ENCODE peak calls at places on chromosomes 4 and X, in seven cellular contexts. I, Z, C, B, K, P and Y are unnamed samples.

GRCh38 chr4:76430519-76431388 is 4.3 kb upstream of the SHROOM3 start:
- DNase-seq in I (no peak), Z (no peak), C (peak; percentile 77), B (no peak), K (no peak), P (no peak), Y (peak; percentile 54)

GRCh38 chr4:146957252-146957651 is 11.6 kb upstream of the TTC29 start:
- DNase-seq in I (no peak), Z (no peak), C (no peak), B (no peak), K (no peak), P (no peak), Y (peak; percentile 28)

GRCh38 chrX:28659269-28659668 is 72.0 kb downstream of the IL1RAPL1 start:
- DNase-seq in I (no peak), Z (no peak), C (no peak), B (peak; percentile 11), K (no peak), P (no peak), Y (no peak)

GRCh38 chrX:131728295-131729145 is 184.6 kb downstream of the OR13H1 start:
- DNase-seq in I (no peak), Z (peak; percentile 92), C (no peak), B (no peak), K (no peak), P (no peak), Y (no peak)

GRCh38 chrX:102658551-102658950 is 7.3 kb downstream of the GPRASP1 start:
- DNase-seq in I (no peak), Z (no peak), C (peak; percentile 8), B (no peak), K (no peak), P (no peak), Y (no peak)

GRCh38 chr4:147787204-147787603 is 55.3 kb downstream of the ARHGAP10 start:
- DNase-seq in I (no peak), Z (no peak), C (no peak), B (no peak), K (no peak), P (no peak), Y (no peak)

GRCh38 chr4:117786566-117786965 is 247.7 kb upstream of the NDST3 start:
- DNase-seq in I (no peak), Z (no peak), C (no peak), B (no peak), K (no peak), P (no peak), Y (no peak)

GRCh38 chr4:122796801-122797404 is 29.7 kb upstream of the FGF2 start:
- DNase-seq in I (no peak), Z (no peak), C (no peak), B (no peak), K (no peak), P (no peak), Y (no peak)

GRCh38 chr4:120056249-120056648 is 10.4 kb downstream of the MAD2L1 start:
- DNase-seq in I (no peak), Z (no peak), C (peak; percentile 75), B (no peak), K (no peak), P (no peak), Y (no peak)

GRCh38 chrX:15127010-15127409 is 142.9 kb downstream of the ASB9 start:
- DNase-seq in I (no peak), Z (no peak), C (no peak), B (no peak), K (no peak), P (no peak), Y (no peak)

GRCh38 chrX:45322382-45322781 is 121.7 kb upstream of the DIPK2B start:
- DNase-seq in I (no peak), Z (no peak), C (peak; percentile 87), B (peak; percentile 38), K (no peak), P (peak; percentile 42), Y (peak; percentile 45)

GRCh38 chrX:132489256-132490085 is 633 bp upstream of the MBNL3 start:
- DNase-seq in I (peak; percentile 31), Z (no peak), C (peak; percentile 62), B (peak; percentile 75), K (peak; percentile 47), P (peak; percentile 62), Y (no peak)

GRCh38 chrX:39855748-39856129 is 242.0 kb downstream of the BCOR start:
- DNase-seq in I (peak; percentile 56), Z (no peak), C (peak; percentile 15), B (no peak), K (no peak), P (no peak), Y (peak; percentile 60)

GRCh38 chrX:25083661-25084060 is 67.9 kb upstream of the ARX start:
- DNase-seq in I (no peak), Z (no peak), C (no peak), B (no peak), K (no peak), P (no peak), Y (no peak)

GRCh38 chr4:6383019-6383404 is 89.4 kb downstream of the PPP2R2C start:
- DNase-seq in I (no peak), Z (no peak), C (no peak), B (no peak), K (no peak), P (no peak), Y (no peak)

GRCh38 chrX:110208092-110208491 is 109.8 kb downstream of the AMMECR1 start:
- DNase-seq in I (no peak), Z (no peak), C (no peak), B (no peak), K (no peak), P (no peak), Y (no peak)

GRCh38 chr4:53477038-53477565 is 99.7 kb downstream of the FIP1L1 start:
- DNase-seq in I (no peak), Z (no peak), C (no peak), B (no peak), K (no peak), P (no peak), Y (no peak)
- H3K27ac ChIP-seq in I (no peak overlapping the region), Z (peak overlapping the region; percentile 68), C (peak overlapping the region; percentile 95), B (no peak overlapping the region), K (no peak overlapping the region), P (no peak overlapping the region), Y (peak overlapping the region; percentile 70)

GRCh38 chrX:100408643-100409315 is 1.3 kb downstream of the PCDH19 start:
- DNase-seq in I (no peak), Z (no peak), C (no peak), B (no peak), K (no peak), P (no peak), Y (no peak)
- H3K27ac ChIP-seq in I (no peak overlapping the region), Z (no peak overlapping the region), C (no peak overlapping the region), B (no peak overlapping the region), K (no peak overlapping the region), P (no peak overlapping the region), Y (no peak overlapping the region)

DNA sequence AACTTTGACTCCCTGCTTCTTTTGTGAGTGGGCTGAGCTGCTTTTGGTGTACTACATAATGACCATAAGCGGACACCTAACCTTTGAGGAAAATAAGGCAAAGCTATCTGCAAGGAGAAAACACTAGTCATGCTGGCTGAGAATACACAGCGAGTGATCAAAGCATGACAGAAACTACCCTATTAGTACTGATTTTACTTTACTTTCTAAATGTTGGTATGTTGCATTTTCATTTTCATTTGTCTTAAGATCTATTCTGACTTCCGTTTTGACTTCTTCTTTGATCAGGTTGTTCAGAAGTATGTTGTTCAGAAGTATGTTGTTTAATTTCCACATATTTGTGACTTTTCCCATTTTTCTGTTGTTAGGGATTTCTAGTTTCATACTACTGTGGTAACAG is 361.1 kb downstream of the TRAM1L1 start:
- DNase-seq in I (no peak), Z (no peak), C (no peak), B (no peak), K (no peak), P (no peak), Y (no peak)
- H3K27ac ChIP-seq in I (no peak overlapping the region), Z (no peak overlapping the region), C (no peak overlapping the region), B (no peak overlapping the region), K (no peak overlapping the region), P (no peak overlapping the region), Y (no peak overlapping the region)

DNA sequence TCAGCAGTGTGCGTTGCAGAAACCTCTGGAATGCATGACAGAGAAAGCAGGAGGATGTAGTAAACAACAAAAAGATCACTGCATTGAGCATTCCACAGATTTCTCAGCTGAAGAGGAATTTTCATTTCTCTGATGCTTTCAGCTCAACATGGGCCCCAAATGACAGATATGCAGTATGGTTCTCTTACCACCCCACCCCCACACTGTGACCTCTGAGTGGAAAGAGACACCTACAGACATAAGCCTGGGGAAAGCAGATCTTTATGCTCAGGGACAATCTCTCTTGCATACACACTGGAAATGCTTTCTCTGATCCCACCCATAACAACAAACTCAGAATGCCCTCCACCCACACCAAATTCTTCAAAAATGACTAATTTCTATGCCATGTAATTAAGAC is 983.7 kb upstream of the LCORL start:
- DNase-seq in I (no peak), Z (no peak), C (peak; percentile 5), B (no peak), K (no peak), P (no peak), Y (no peak)
- H3K27ac ChIP-seq in I (no peak overlapping the region), Z (no peak overlapping the region), C (no peak overlapping the region), B (no peak overlapping the region), K (no peak overlapping the region), P (no peak overlapping the region), Y (no peak overlapping the region)

GRCh38 chrX:152842772-152843338 is 12.0 kb downstream of the NSDHL start:
- DNase-seq in I (no peak), Z (no peak), C (no peak), B (no peak), K (no peak), P (no peak), Y (no peak)
- H3K27ac ChIP-seq in I (no peak overlapping the region), Z (no peak overlapping the region), C (no peak overlapping the region), B (no peak overlapping the region), K (peak overlapping the region; percentile 70), P (no peak overlapping the region), Y (no peak overlapping the region)

DNA sequence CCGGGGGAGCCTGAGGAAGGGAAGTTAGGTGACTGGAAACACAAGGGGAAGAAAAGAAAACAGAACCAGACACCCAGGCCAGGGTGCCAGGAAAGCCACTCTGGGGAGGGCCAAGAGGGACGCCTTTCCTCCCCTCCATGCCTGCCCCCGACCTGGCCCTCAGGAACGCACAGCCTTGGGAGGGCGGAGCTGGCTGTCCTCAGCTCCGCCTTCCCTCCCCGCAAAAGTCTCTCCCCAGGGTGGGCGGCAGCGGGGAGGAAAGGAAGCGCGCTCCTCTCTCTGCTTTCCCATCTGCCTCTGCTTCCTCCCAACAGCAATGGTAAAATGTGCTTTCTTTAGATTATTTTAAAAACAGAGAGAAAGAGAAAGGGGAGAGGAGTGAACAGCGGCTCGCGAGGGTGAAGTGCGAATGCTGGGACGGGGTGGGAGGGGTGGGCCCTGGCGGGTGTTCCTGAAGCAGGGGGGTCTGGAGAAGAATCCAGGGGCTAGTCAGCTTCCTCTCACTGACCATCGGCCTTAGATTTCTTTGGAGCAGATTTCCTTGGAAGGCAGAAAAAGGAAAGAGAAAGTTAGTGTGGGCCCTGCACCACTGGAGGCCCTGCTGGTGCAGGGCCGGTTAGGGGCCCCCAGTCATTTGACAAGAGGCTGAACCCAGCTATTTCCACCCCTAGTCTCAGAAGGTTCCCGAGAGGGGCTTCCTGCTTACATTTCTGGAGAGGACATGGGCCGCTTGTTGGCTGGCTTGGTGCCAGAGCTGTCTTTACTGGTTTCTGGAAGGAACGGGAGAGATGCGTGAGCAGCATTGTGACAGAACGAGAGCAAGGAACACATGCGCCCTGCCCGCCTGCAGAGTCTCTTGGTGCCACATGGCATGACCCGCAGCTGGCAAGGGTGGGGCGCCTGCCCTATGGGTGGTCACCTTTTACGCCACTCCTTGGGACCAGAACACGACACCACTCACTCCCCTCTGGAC is 4.7 kb upstream of the RENBP start:
- DNase-seq in I (no peak), Z (no peak), C (no peak), B (no peak), K (no peak), P (no peak), Y (no peak)
- H3K27ac ChIP-seq in I (no peak overlapping the region), Z (peak overlapping the region; percentile 28), C (no peak overlapping the region), B (no peak overlapping the region), K (peak overlapping the region; percentile 82), P (no peak overlapping the region), Y (no peak overlapping the region)

GRCh38 chrX:56812515-56813105 is 83.6 kb downstream of the NBDY start:
- DNase-seq in I (no peak), Z (no peak), C (peak; percentile 24), B (no peak), K (no peak), P (no peak), Y (no peak)
- H3K27ac ChIP-seq in I (peak overlapping the region; percentile 70), Z (peak overlapping the region; percentile 45), C (no peak overlapping the region), B (no peak overlapping the region), K (peak overlapping the region; percentile 75), P (no peak overlapping the region), Y (no peak overlapping the region)